ENCODE peak calls at places on chromosomes 13 and 19, in ten cellular contexts. J, U, F, W, R, S, O, E, X and T are unnamed samples.

GRCh38 chr13:94598281-94598680 is 2.3 kb upstream of the TGDS start:
- DNase-seq in J (no peak), U (no peak), F (no peak), W (no peak), R (no peak), S (no peak), O (no peak), E (no peak), X (no peak), T (no peak)

GRCh38 chr13:80342541-80343371 is 1.8 kb upstream of the SPRY2 start:
- DNase-seq in J (peak; percentile 43), U (peak; percentile 28), F (peak; percentile 44), W (peak; percentile 81), R (peak; percentile 47), S (peak; percentile 63), O (peak; percentile 58), E (peak; percentile 73), X (no peak), T (peak; percentile 89)

GRCh38 chr19:54451997-54452396 is 3.0 kb downstream of the LENG8 start:
- DNase-seq in J (no peak), U (no peak), F (no peak), W (no peak), R (no peak), S (no peak), O (no peak), E (no peak), X (no peak), T (no peak)

GRCh38 chr13:43388282-43389034 is 365.1 kb downstream of the DNAJC15 start:
- DNase-seq in J (no peak), U (no peak), F (no peak), W (no peak), R (no peak), S (no peak), O (no peak), E (no peak), X (no peak), T (no peak)

GRCh38 chr13:30314562-30314961 is 7.2 kb upstream of the KATNAL1 start:
- DNase-seq in J (no peak), U (no peak), F (no peak), W (no peak), R (no peak), S (no peak), O (no peak), E (no peak), X (no peak), T (no peak)

GRCh38 chr19:29501816-29502580 is 23.8 kb upstream of the VSTM2B start:
- DNase-seq in J (no peak), U (no peak), F (no peak), W (no peak), R (no peak), S (no peak), O (no peak), E (no peak), X (no peak), T (no peak)

GRCh38 chr13:50222569-50223332 is 207.5 kb downstream of the KCNRG start:
- DNase-seq in J (no peak), U (peak; percentile 24), F (no peak), W (peak; percentile 75), R (no peak), S (no peak), O (peak; percentile 67), E (peak; percentile 95), X (no peak), T (peak; percentile 46)

GRCh38 chr13:112443191-112444000 is 67.2 kb downstream of the SPACA7 start:
- DNase-seq in J (no peak), U (no peak), F (no peak), W (no peak), R (no peak), S (no peak), O (no peak), E (no peak), X (no peak), T (no peak)

GRCh38 chr13:35478384-35479222 is 2.1 kb upstream of the MAB21L1 start:
- DNase-seq in J (no peak), U (no peak), F (no peak), W (no peak), R (no peak), S (no peak), O (no peak), E (no peak), X (no peak), T (no peak)

GRCh38 chr13:80668452-80668851 is 327.5 kb upstream of the SPRY2 start:
- DNase-seq in J (no peak), U (no peak), F (no peak), W (no peak), R (no peak), S (no peak), O (no peak), E (no peak), X (no peak), T (no peak)

GRCh38 chr19:6501740-6502648 is at the start of gene TUBB4A:
- DNase-seq in J (peak; percentile 70), U (no peak), F (no peak), W (no peak), R (no peak), S (peak; percentile 50), O (no peak), E (no peak), X (no peak), T (peak; percentile 78)

GRCh38 chr13:110392510-110393233 is 85.6 kb downstream of the COL4A2 start:
- DNase-seq in J (no peak), U (peak; percentile 89), F (no peak), W (peak; percentile 88), R (no peak), S (no peak), O (no peak), E (peak; percentile 84), X (no peak), T (no peak)

GRCh38 chr13:67120872-67121531 is 109.1 kb downstream of the PCDH9 start:
- DNase-seq in J (no peak), U (no peak), F (no peak), W (no peak), R (peak; percentile 37), S (no peak), O (no peak), E (peak; percentile 16), X (no peak), T (no peak)

GRCh38 chr13:63184693-63185092 is 1769.0 kb upstream of the PCDH20 start:
- DNase-seq in J (no peak), U (peak; percentile 91), F (no peak), W (peak; percentile 87), R (peak; percentile 39), S (no peak), O (no peak), E (peak; percentile 24), X (no peak), T (no peak)

GRCh38 chr19:35959040-35959967 is 23.1 kb downstream of the LRFN3 start:
- DNase-seq in J (no peak), U (no peak), F (peak; percentile 65), W (no peak), R (no peak), S (peak; percentile 79), O (no peak), E (no peak), X (no peak), T (no peak)

GRCh38 chr19:4014541-4015491 is 7.3 kb downstream of the PIAS4 start:
- DNase-seq in J (no peak), U (no peak), F (no peak), W (no peak), R (no peak), S (no peak), O (no peak), E (no peak), X (no peak), T (no peak)

GRCh38 chr13:34462843-34463242 is 479.2 kb upstream of the NBEA start:
- DNase-seq in J (no peak), U (peak; percentile 85), F (no peak), W (peak; percentile 72), R (no peak), S (no peak), O (no peak), E (peak; percentile 73), X (no peak), T (no peak)

GRCh38 chr13:39317284-39317683 is 279.0 kb downstream of the NHLRC3 start:
- DNase-seq in J (no peak), U (peak; percentile 3), F (no peak), W (peak; percentile 59), R (peak; percentile 63), S (no peak), O (no peak), E (peak; percentile 71), X (no peak), T (peak; percentile 42)

GRCh38 chr13:102726430-102726829 is 31.6 kb upstream of the METTL21C start:
- DNase-seq in J (no peak), U (no peak), F (no peak), W (peak; percentile 0), R (no peak), S (no peak), O (no peak), E (no peak), X (no peak), T (no peak)

GRCh38 chr19:40457953-40458596 is 7.5 kb downstream of the BLVRB start:
- DNase-seq in J (no peak), U (no peak), F (no peak), W (no peak), R (no peak), S (no peak), O (no peak), E (no peak), X (no peak), T (no peak)

GRCh38 chr13:114319441-114319871 is 5.2 kb downstream of the CHAMP1 start:
- DNase-seq in J (no peak), U (peak; percentile 23), F (no peak), W (peak; percentile 71), R (peak; percentile 49), S (no peak), O (no peak), E (peak; percentile 82), X (no peak), T (no peak)